ENCODE peak calls at places on chromosomes 3 and 15, in seven cellular contexts. One of them, this sample, is unnamed.

GRCh38 chr3:54772707-54773106 is 155.2 kb downstream of the LRTM1 start:
- DNase-seq in brain microvascular endothelial cell: no peak
- DNase-seq in body of pancreas: no peak
- DNase-seq in gastrocnemius medialis: no peak
- DNase-seq in CD8-positive, alpha-beta T cell: no peak
- DNase-seq in AG04450: no peak
- DNase-seq in BJ: no peak
- DNase-seq in this sample: no peak

GRCh38 chr3:14520967-14521366 is 19.2 kb downstream of the GRIP2 start:
- DNase-seq in CD8-positive, alpha-beta T cell: no peak
- DNase-seq in BJ: no peak
- DNase-seq in gastrocnemius medialis: peak; percentile 11
- DNase-seq in body of pancreas: no peak
- DNase-seq in brain microvascular endothelial cell: no peak
- DNase-seq in AG04450: no peak
- DNase-seq in this sample: no peak

GRCh38 chr3:88195951-88196434 is 46.2 kb downstream of the C3orf38 start:
- DNase-seq in BJ: no peak
- DNase-seq in CD8-positive, alpha-beta T cell: no peak
- DNase-seq in body of pancreas: no peak
- DNase-seq in gastrocnemius medialis: no peak
- DNase-seq in brain microvascular endothelial cell: peak; percentile 74
- DNase-seq in AG04450: peak; percentile 4
- DNase-seq in this sample: no peak

GRCh38 chr3:105253225-105253624 is 113.5 kb upstream of the ALCAM start:
- DNase-seq in AG04450: no peak
- DNase-seq in brain microvascular endothelial cell: no peak
- DNase-seq in CD8-positive, alpha-beta T cell: no peak
- DNase-seq in gastrocnemius medialis: no peak
- DNase-seq in body of pancreas: no peak
- DNase-seq in BJ: no peak
- DNase-seq in this sample: no peak

GRCh38 chr3:114093001-114093350 is 36.4 kb downstream of the QTRT2 start:
- DNase-seq in body of pancreas: no peak
- DNase-seq in AG04450: no peak
- DNase-seq in CD8-positive, alpha-beta T cell: no peak
- DNase-seq in gastrocnemius medialis: no peak
- DNase-seq in BJ: no peak
- DNase-seq in brain microvascular endothelial cell: no peak
- DNase-seq in this sample: no peak

GRCh38 chr3:8446845-8447244 is 54.8 kb upstream of the LMCD1 start:
- DNase-seq in brain microvascular endothelial cell: no peak
- DNase-seq in AG04450: no peak
- DNase-seq in body of pancreas: no peak
- DNase-seq in BJ: no peak
- DNase-seq in CD8-positive, alpha-beta T cell: no peak
- DNase-seq in gastrocnemius medialis: no peak
- DNase-seq in this sample: no peak

GRCh38 chr15:87312221-87312620 is 944.3 kb downstream of the NTRK3 start:
- DNase-seq in CD8-positive, alpha-beta T cell: no peak
- DNase-seq in gastrocnemius medialis: no peak
- DNase-seq in AG04450: no peak
- DNase-seq in body of pancreas: no peak
- DNase-seq in BJ: no peak
- DNase-seq in brain microvascular endothelial cell: no peak
- DNase-seq in this sample: no peak

GRCh38 chr15:98826658-98827057 is 178.3 kb downstream of the IGF1R start:
- DNase-seq in gastrocnemius medialis: no peak
- DNase-seq in AG04450: no peak
- DNase-seq in brain microvascular endothelial cell: no peak
- DNase-seq in body of pancreas: no peak
- DNase-seq in CD8-positive, alpha-beta T cell: no peak
- DNase-seq in BJ: no peak
- DNase-seq in this sample: no peak

GRCh38 chr15:59687831-59688230 is 1.3 kb downstream of the BNIP2 start:
- DNase-seq in gastrocnemius medialis: no peak
- DNase-seq in CD8-positive, alpha-beta T cell: no peak
- DNase-seq in body of pancreas: no peak
- DNase-seq in BJ: no peak
- DNase-seq in brain microvascular endothelial cell: peak; percentile 25
- DNase-seq in AG04450: no peak
- DNase-seq in this sample: no peak

GRCh38 chr3:59189561-59190338 is 139.9 kb upstream of the CFAP20DC start:
- DNase-seq in BJ: no peak
- DNase-seq in AG04450: no peak
- DNase-seq in body of pancreas: no peak
- DNase-seq in CD8-positive, alpha-beta T cell: no peak
- DNase-seq in brain microvascular endothelial cell: no peak
- DNase-seq in gastrocnemius medialis: no peak
- DNase-seq in this sample: no peak
- TF ChIP-seq CTCF in BJ: no peak
- TF ChIP-seq CTCF in AG04450: no peak
- TF ChIP-seq CTCF in body of pancreas: no peak
- TF ChIP-seq CTCF in CD8-positive, alpha-beta T cell: no peak
- TF ChIP-seq CTCF in brain microvascular endothelial cell: no peak
- TF ChIP-seq CTCF in gastrocnemius medialis: no peak
- TF ChIP-seq CTCF in this sample: no peak

DNA sequence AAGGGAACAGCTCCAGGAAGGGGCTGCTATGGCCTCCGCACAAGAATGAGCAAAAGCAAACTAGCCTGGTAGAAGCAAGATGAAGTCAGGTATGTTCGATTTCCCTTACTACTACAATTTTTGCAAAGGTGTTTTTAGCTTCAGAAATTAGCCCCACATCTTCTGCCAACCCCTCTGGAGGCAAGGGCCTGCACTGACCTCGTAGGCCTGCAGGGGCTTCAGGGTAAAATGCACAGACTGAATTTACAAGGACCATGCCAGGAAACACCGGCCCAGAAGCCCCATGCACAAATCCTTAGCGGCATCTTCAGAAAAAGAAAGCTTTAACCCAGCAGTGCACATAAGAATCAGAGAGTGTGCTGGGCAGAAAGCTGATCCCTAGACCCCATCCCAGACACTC is 53.0 kb downstream of the SLC6A1 start:
- DNase-seq in gastrocnemius medialis: no peak
- DNase-seq in brain microvascular endothelial cell: no peak
- DNase-seq in body of pancreas: no peak
- DNase-seq in CD8-positive, alpha-beta T cell: no peak
- DNase-seq in BJ: no peak
- DNase-seq in AG04450: no peak
- DNase-seq in this sample: no peak
- TF ChIP-seq CTCF in gastrocnemius medialis: no peak
- TF ChIP-seq CTCF in brain microvascular endothelial cell: peak; percentile 22
- TF ChIP-seq CTCF in body of pancreas: no peak
- TF ChIP-seq CTCF in CD8-positive, alpha-beta T cell: no peak
- TF ChIP-seq CTCF in BJ: no peak
- TF ChIP-seq CTCF in AG04450: no peak
- TF ChIP-seq CTCF in this sample: no peak

GRCh38 chr3:148372476-148372875 is 325.2 kb upstream of the AGTR1 start:
- DNase-seq in CD8-positive, alpha-beta T cell: no peak
- DNase-seq in BJ: no peak
- DNase-seq in gastrocnemius medialis: no peak
- DNase-seq in body of pancreas: no peak
- DNase-seq in AG04450: no peak
- DNase-seq in brain microvascular endothelial cell: no peak
- DNase-seq in this sample: no peak

DNA sequence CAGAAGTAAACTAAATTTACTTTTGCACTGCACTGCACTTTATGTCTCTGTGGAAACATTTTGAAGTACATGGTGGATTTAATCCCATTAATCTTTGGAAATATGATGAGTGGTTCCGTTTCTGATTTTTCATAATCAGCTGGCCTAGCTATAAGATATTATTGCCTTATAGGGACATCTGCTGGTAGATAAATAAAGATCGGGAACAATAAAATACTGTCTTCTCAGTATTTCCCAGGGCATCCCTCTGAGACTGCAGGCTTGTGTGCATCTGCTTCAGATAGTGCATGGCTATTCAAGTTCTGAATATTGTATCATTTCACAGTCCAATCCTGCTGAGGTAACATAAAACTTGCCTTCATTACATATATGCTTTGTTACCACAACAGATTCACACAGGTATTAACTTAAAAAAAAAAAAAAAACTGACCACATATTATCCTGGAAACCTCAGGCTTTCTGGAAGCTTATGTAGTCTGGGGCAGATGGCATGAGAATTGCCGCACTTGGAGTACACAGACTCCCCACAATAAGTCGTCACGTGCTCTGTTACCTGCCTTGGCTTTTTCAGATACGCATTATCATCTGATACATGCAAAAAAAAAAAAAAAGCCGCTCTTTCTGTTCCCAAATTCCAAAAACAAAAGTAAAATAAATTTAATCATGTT is 330.8 kb upstream of the AGTR1 start:
- DNase-seq in brain microvascular endothelial cell: no peak
- DNase-seq in gastrocnemius medialis: no peak
- DNase-seq in body of pancreas: no peak
- DNase-seq in CD8-positive, alpha-beta T cell: no peak
- DNase-seq in AG04450: no peak
- DNase-seq in BJ: no peak
- DNase-seq in this sample: no peak
- TF ChIP-seq CTCF in brain microvascular endothelial cell: no peak
- TF ChIP-seq CTCF in gastrocnemius medialis: no peak
- TF ChIP-seq CTCF in body of pancreas: peak; percentile 23
- TF ChIP-seq CTCF in CD8-positive, alpha-beta T cell: no peak
- TF ChIP-seq CTCF in AG04450: peak; percentile 36
- TF ChIP-seq CTCF in BJ: no peak
- TF ChIP-seq CTCF in this sample: no peak

GRCh38 chr15:80179025-80179759 is 26.4 kb downstream of the FAH start:
- DNase-seq in AG04450: peak; percentile 85
- DNase-seq in CD8-positive, alpha-beta T cell: no peak
- DNase-seq in BJ: peak; percentile 78
- DNase-seq in gastrocnemius medialis: no peak
- DNase-seq in body of pancreas: no peak
- DNase-seq in brain microvascular endothelial cell: peak; percentile 90
- DNase-seq in this sample: no peak

GRCh38 chr15:80182611-80183210 is 29.9 kb downstream of the FAH start:
- DNase-seq in gastrocnemius medialis: peak; percentile 56
- DNase-seq in body of pancreas: no peak
- DNase-seq in AG04450: peak; percentile 69
- DNase-seq in brain microvascular endothelial cell: peak; percentile 50
- DNase-seq in CD8-positive, alpha-beta T cell: no peak
- DNase-seq in BJ: peak; percentile 51
- DNase-seq in this sample: no peak

GRCh38 chr15:80179966-80180365 is 27.2 kb downstream of the FAH start:
- DNase-seq in BJ: no peak
- DNase-seq in AG04450: no peak
- DNase-seq in body of pancreas: no peak
- DNase-seq in CD8-positive, alpha-beta T cell: no peak
- DNase-seq in brain microvascular endothelial cell: no peak
- DNase-seq in gastrocnemius medialis: no peak
- DNase-seq in this sample: no peak

GRCh38 chr15:80180986-80181385 is 28.2 kb downstream of the FAH start:
- DNase-seq in AG04450: no peak
- DNase-seq in brain microvascular endothelial cell: no peak
- DNase-seq in gastrocnemius medialis: no peak
- DNase-seq in CD8-positive, alpha-beta T cell: no peak
- DNase-seq in body of pancreas: no peak
- DNase-seq in BJ: no peak
- DNase-seq in this sample: no peak

DNA sequence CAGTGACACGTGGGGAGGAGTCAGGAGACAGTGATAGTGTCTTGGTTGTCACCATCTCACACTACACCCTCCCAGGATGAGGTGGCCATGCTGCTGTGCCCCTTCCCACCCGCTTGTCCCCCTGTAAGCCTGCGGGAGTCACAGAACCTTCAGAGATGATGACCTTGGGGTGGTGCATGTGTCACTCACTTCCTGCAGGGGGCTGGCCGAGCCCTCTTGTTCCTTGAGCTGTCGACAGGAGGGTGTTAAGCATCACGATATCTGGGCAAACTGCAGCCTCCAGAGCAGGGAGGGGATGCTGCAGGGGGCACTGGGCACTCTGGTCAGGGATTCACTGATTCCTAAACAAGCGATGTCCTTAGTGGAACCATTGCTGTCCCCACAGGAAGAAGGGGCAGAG is 27.7 kb downstream of the FAH start:
- DNase-seq in CD8-positive, alpha-beta T cell: no peak
- DNase-seq in brain microvascular endothelial cell: no peak
- DNase-seq in BJ: no peak
- DNase-seq in AG04450: no peak
- DNase-seq in gastrocnemius medialis: no peak
- DNase-seq in body of pancreas: no peak
- DNase-seq in this sample: no peak
- TF ChIP-seq CTCF in CD8-positive, alpha-beta T cell: no peak
- TF ChIP-seq CTCF in brain microvascular endothelial cell: peak; percentile 13
- TF ChIP-seq CTCF in BJ: no peak
- TF ChIP-seq CTCF in AG04450: no peak
- TF ChIP-seq CTCF in gastrocnemius medialis: no peak
- TF ChIP-seq CTCF in body of pancreas: no peak
- TF ChIP-seq CTCF in this sample: no peak

DNA sequence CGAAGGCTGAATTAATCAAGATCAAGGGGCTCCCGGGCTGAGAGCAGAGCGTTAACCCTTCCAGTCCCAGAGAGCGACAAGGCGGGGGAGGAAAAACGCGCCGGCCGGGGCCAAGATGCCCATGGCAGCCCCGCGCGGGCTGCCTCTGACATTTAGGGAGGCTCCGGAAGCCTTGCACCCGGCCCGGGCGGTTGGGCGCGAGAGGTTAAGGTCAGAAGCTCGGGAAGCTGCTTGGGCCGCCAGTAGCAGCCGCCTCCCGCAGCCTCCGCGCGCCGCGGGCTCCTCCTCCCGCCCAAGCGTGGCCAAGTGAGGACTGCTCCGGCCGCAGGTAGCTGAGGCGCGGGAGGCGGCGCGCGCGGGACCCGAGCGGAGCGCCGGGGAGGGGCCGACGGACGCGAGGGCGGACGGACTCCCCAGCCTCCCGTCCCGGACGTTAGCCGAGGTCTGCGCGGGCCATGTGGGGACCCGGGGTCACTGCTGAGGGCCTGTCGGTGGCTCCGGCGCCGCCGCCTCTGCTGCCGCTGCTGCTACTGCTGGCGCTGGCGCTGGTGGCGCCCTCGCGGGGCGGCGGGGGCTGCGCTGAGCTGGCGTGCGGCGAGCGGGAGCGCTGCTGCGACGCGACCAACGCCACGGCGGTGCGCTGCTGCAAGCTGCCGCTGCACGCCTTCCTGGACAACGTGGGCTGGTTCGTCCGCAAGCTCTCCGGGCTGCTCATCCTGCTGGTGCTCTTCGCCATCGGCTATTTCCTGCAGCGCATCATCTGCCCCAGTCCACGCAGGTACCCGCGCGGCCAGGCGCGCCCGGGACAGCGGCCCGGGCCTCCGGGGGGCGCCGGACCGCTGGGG is at the start of gene C3orf80:
- DNase-seq in BJ: no peak
- DNase-seq in gastrocnemius medialis: no peak
- DNase-seq in AG04450: no peak
- DNase-seq in brain microvascular endothelial cell: no peak
- DNase-seq in CD8-positive, alpha-beta T cell: no peak
- DNase-seq in body of pancreas: peak; percentile 50
- DNase-seq in this sample: peak; percentile 41
- TF ChIP-seq CTCF in BJ: no peak
- TF ChIP-seq CTCF in gastrocnemius medialis: no peak
- TF ChIP-seq CTCF in AG04450: no peak
- TF ChIP-seq CTCF in brain microvascular endothelial cell: peak; percentile 1
- TF ChIP-seq CTCF in CD8-positive, alpha-beta T cell: no peak
- TF ChIP-seq CTCF in body of pancreas: peak; percentile 33
- TF ChIP-seq CTCF in this sample: no peak

GRCh38 chr3:142148871-142149860 is at the start of gene TFDP2:
- DNase-seq in BJ: peak; percentile 30
- DNase-seq in gastrocnemius medialis: peak; percentile 88
- DNase-seq in CD8-positive, alpha-beta T cell: peak; percentile 89
- DNase-seq in AG04450: peak; percentile 54
- DNase-seq in brain microvascular endothelial cell: peak; percentile 78
- DNase-seq in body of pancreas: peak; percentile 87
- DNase-seq in this sample: peak; percentile 78
- TF ChIP-seq CTCF in BJ: no peak
- TF ChIP-seq CTCF in gastrocnemius medialis: no peak
- TF ChIP-seq CTCF in CD8-positive, alpha-beta T cell: no peak
- TF ChIP-seq CTCF in AG04450: no peak
- TF ChIP-seq CTCF in brain microvascular endothelial cell: no peak
- TF ChIP-seq CTCF in body of pancreas: no peak
- TF ChIP-seq CTCF in this sample: no peak

This sample was measured in activated B cell treated with CpG ODN at 0.5 μM for 24 hours.